ENCODE peak calls at places on chromosomes 16 and 17, in ten cellular contexts. X, Z, F, M, E, Y, B, O, A and H are unnamed samples.

GRCh38 chr17:73645050-73645871 is 1.0 kb upstream of the SDK2 start:
- DNase-seq in X (peak; percentile 65), Z (peak; percentile 16), F (peak; percentile 32), M (peak; percentile 73), E (peak; percentile 37), Y (no peak), B (peak; percentile 71), O (peak; percentile 81), A (peak; percentile 43), H (peak; percentile 45)

GRCh38 chr17:51435641-51436091 is 175.3 kb downstream of the UTP18 start:
- DNase-seq in X (no peak), Z (no peak), F (peak; percentile 3), M (peak; percentile 43), E (peak; percentile 27), Y (no peak), B (peak; percentile 64), O (no peak), A (no peak), H (peak; percentile 6)

GRCh38 chr16:54856871-54857270 is 73.8 kb upstream of the IRX5 start:
- DNase-seq in X (no peak), Z (no peak), F (no peak), M (no peak), E (no peak), Y (no peak), B (no peak), O (no peak), A (no peak), H (no peak)

GRCh38 chr16:49013727-49014080 is 267.9 kb downstream of the CBLN1 start:
- DNase-seq in X (no peak), Z (no peak), F (no peak), M (no peak), E (no peak), Y (no peak), B (no peak), O (peak; percentile 12), A (no peak), H (no peak)

GRCh38 chr16:21302454-21302853 is 24.4 kb upstream of the CRYM start:
- DNase-seq in X (no peak), Z (peak; percentile 5), F (peak; percentile 2), M (no peak), E (no peak), Y (no peak), B (no peak), O (no peak), A (no peak), H (peak; percentile 8)

GRCh38 chr17:301681-302299 is 50.8 kb downstream of the RPH3AL start:
- DNase-seq in X (no peak), Z (no peak), F (peak; percentile 28), M (no peak), E (no peak), Y (no peak), B (no peak), O (no peak), A (no peak), H (no peak)

GRCh38 chr16:20956319-20956718 is 55.7 kb downstream of the LYRM1 start:
- DNase-seq in X (no peak), Z (peak; percentile 64), F (peak; percentile 33), M (no peak), E (no peak), Y (no peak), B (no peak), O (no peak), A (no peak), H (peak; percentile 68)

GRCh38 chr17:77288115-77288619 is 147.4 kb downstream of the SEC14L1 start:
- DNase-seq in X (no peak), Z (no peak), F (no peak), M (no peak), E (no peak), Y (no peak), B (no peak), O (no peak), A (no peak), H (no peak)

DNA sequence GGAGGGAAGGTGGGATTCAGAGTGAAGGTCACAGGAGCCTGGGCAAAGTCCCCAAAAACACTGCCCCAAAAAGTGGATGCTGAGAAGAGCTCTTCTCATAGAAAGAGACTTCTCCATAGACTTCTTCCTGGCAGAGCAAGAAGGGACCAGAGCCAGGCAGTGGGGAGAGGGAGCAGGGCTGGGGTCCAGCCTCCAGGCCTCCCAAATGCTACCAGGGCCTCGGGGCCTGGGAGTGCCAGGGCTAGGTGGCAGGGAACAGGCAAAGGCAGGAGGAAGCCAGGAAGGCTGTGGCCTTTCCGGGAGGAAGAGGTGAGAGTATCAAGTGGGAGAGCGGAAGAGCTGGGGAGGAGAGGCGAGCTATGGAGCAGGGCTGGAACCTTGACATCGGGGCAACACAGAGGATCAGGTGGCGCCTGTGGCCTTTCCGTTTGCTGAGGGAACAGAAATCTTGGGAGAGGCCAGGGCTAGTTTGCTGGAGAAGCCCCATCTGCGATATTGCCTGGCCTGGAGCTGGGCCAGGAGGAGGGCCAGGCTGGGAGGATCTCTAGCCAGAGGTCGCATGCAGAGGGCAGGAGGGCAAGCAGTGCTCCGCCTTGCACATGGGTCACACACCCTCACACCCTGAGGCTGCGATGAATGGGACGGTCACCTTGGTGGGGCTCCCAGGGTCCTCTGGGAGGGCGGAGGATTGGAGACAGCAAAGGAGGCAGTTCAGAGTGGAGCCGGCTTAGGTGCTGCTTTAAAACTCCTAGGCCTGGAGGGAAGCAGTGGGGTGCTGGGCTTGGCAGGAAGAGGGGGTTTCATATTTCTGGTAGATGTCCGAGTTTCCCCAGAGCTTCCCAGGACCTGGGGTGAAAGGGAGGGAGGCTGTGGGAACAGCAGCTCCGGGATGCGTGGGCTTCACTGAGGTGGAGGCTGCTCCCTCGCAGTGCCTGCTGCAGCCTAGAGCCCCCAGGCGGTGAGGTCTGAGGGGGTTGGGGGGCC is 3.4 kb downstream of the SLC16A5 start:
- DNase-seq in X (peak; percentile 80), Z (no peak), F (no peak), M (no peak), E (no peak), Y (no peak), B (no peak), O (no peak), A (no peak), H (no peak)
- H3K4me3 ChIP-seq in X (no peak overlapping the region), Z (peak overlapping the region; percentile 25), F (peak overlapping the region; percentile 5), M (no peak overlapping the region), E (no peak overlapping the region), Y (no peak overlapping the region), B (no peak overlapping the region), O (no peak overlapping the region), A (no peak overlapping the region), H (no peak overlapping the region)

GRCh38 chr17:17748179-17748578 is 66.9 kb downstream of the RAI1 start:
- DNase-seq in X (no peak), Z (no peak), F (no peak), M (no peak), E (no peak), Y (no peak), B (no peak), O (no peak), A (no peak), H (no peak)
- TF ChIP-seq CTCF in X (no peak), Z (peak; percentile 25), F (peak; percentile 20), M (no peak), E (no peak), Y (no peak), B (no peak), O (no peak), A (no peak), H (no peak)

GRCh38 chr16:81174644-81175324 is 63.7 kb upstream of the BCO1 start:
- DNase-seq in X (no peak), Z (peak; percentile 23), F (peak; percentile 9), M (no peak), E (no peak), Y (no peak), B (no peak), O (no peak), A (no peak), H (peak; percentile 53)

GRCh38 chr16:81181013-81181720 is 57.3 kb upstream of the BCO1 start:
- DNase-seq in X (peak; percentile 86), Z (peak; percentile 98), F (peak; percentile 96), M (no peak), E (no peak), Y (no peak), B (peak; percentile 87), O (peak; percentile 97), A (peak; percentile 34), H (peak; percentile 98)

GRCh38 chr16:81175325-81175891 is 63.1 kb upstream of the BCO1 start:
- DNase-seq in X (no peak), Z (peak; percentile 68), F (peak; percentile 60), M (no peak), E (no peak), Y (no peak), B (no peak), O (no peak), A (no peak), H (peak; percentile 63)

GRCh38 chr16:81180578-81180977 is 57.9 kb upstream of the BCO1 start:
- DNase-seq in X (peak; percentile 38), Z (no peak), F (no peak), M (no peak), E (no peak), Y (no peak), B (no peak), O (no peak), A (no peak), H (peak; percentile 5)

DNA sequence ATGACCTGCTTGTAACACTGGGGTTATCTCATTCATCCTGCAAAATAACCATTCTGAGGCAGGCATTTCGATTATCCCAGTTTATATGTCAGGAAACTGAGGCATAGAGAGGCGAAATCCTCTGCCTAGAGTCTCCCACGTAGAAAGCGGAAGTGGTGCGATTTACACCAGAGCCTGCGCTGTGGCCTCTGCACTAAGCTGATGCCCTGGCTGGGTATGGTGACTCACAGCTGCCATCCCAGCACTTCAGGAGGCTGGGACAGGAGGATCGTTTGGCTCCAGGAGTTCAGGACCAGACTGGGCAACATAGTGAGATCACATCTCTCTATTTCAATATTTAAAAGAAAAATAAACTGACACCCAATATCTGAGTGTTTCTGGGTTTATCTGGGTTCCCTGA is 59.3 kb upstream of the BCO1 start:
- DNase-seq in X (no peak), Z (no peak), F (no peak), M (no peak), E (no peak), Y (no peak), B (no peak), O (no peak), A (no peak), H (no peak)
- H3K4me3 ChIP-seq in X (no peak overlapping the region), Z (no peak overlapping the region), F (no peak overlapping the region), M (no peak overlapping the region), E (no peak overlapping the region), Y (no peak overlapping the region), B (no peak overlapping the region), O (no peak overlapping the region), A (no peak overlapping the region), H (no peak overlapping the region)

DNA sequence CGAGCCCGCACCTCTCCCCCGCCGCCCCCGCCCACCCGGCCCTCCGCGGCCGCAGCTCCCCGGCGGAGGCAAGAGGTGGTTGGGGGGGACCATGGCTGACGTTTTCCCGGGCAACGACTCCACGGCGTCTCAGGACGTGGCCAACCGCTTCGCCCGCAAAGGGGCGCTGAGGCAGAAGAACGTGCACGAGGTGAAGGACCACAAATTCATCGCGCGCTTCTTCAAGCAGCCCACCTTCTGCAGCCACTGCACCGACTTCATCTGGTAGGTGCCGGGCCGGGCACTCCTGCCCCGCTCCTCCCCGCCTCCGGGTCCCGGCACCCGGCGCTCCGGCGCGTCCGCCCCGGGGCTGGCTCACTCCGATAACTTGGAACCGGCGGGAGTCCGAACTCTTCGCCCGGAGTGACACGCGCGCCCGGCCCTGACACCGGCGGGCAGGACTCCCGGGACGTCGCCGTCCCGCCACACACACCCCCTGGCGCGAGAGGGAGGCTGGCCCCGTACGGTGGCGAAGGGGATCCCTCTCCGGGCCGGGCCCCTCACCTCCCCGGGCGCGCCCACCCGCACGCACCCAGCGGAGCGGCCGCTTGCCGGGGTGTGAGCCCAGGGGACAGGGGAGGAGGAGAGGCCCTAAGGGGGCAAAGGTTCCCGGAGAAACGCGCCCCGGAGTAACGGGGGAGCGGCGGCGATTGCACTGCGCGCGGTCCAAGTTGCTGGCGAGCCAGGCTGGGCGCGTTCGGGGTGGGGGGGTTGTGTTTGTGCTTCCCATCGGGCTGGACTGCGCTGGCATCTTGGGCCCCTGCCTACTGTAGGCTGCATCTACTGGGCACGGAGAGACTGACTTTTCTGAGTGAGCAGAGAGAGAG is 581 bp downstream of the PRKCA start:
- DNase-seq in X (peak; percentile 65), Z (peak; percentile 60), F (peak; percentile 59), M (peak; percentile 47), E (peak; percentile 62), Y (peak; percentile 50), B (peak; percentile 67), O (peak; percentile 88), A (peak; percentile 25), H (peak; percentile 43)
- TF ChIP-seq CTCF in X (no peak), Z (no peak), F (no peak), M (no peak), E (no peak), Y (no peak), B (no peak), O (no peak), A (peak; percentile 9), H (no peak)